ENCODE peak calls at places on chromosomes 2 and 18, in six cellular contexts. C is prostate gland, O is ovary, W is HL-60, R is Peyer's patch, D is thyroid gland. G is an unnamed sample.

GRCh38 chr2:127857494-127857818 is 499 bp downstream of the POLR2D start:
- DNase-seq in C (no peak), O (no peak), R (no peak), D (no peak), W (peak), G (no peak)

GRCh38 chr18:37391698-37392548 is 173.7 kb downstream of the CELF4 start:
- DNase-seq in D (no peak), R (no peak), W (no peak), C (no peak), O (no peak), G (no peak)

GRCh38 chr2:168348076-168348475 is 100.7 kb upstream of the STK39 start:
- DNase-seq in W (peak), C (no peak), O (no peak), D (peak), R (no peak), G (no peak)

GRCh38 chr2:133504566-133505505 is 63.4 kb downstream of the NCKAP5 start:
- DNase-seq in R (no peak), C (peak), W (no peak), O (peak), D (peak), G (no peak)

GRCh38 chr2:170052151-170052550 is 125.8 kb upstream of the MYO3B start:
- DNase-seq in R (no peak), O (no peak), D (no peak), W (no peak), C (no peak), G (no peak)

GRCh38 chr2:178190938-178191910 is 3.1 kb upstream of the OSBPL6 start:
- DNase-seq in C (no peak), W (no peak), D (no peak), R (no peak), O (no peak), G (no peak)

GRCh38 chr18:42287047-42287446 is 332.0 kb downstream of the PIK3C3 start:
- DNase-seq in D (no peak), R (no peak), C (no peak), W (no peak), O (no peak), G (no peak)

GRCh38 chr2:36360063-36360462 is 4.5 kb downstream of the CRIM1 start:
- DNase-seq in W (no peak), R (no peak), D (no peak), C (no peak), O (no peak), G (no peak)

GRCh38 chr2:18119883-18120282 is 241.4 kb downstream of the KCNS3 start:
- DNase-seq in R (no peak), O (no peak), D (no peak), W (no peak), C (no peak), G (peak)

GRCh38 chr2:241029599-241030332 is 31.3 kb downstream of the SNED1 start:
- DNase-seq in W (no peak), R (no peak), O (no peak), D (no peak), C (no peak), G (no peak)

DNA sequence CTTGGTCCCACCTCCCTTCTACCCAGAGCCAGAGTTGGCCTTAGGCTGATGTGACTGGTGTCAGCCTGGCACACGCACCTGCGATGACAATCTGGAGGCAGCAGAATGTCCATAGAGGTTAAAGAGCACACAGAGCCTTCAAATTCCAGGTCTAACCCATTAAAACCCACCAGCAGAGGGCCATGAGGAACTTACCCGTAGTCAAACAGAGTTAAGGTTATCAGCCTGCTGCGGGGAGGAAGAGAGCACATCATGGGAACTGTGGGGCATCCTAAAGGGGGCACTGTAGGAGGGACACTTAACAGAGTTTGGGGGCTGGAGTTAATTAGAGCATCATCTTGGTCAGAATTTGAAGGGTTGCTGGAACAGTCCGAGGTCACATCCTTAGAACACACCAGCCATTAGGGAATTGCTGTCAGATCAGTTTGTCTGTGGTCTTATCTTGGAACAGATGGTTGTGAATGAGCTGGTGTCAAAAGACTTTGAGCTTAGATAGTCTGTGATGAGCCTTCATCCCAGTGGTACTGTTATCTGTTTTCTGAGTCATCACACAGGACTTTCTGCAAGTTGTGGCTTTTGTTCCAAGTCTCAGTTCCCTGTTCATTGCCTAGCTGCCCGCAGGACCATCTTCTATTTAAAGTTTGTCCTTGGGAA is 248.6 kb downstream of the LOXHD1 start:
- DNase-seq in R (no peak), O (no peak), W (peak), D (no peak), C (no peak), G (no peak)
- TF ChIP-seq CTCF in R (no peak), O (no peak), W (peak), D (no peak), C (no peak), G (no peak)

GRCh38 chr2:136125226-136125625 is 7.3 kb upstream of the CXCR4 start:
- DNase-seq in D (no peak), O (no peak), R (no peak), W (no peak), C (no peak), G (no peak)
- H3K27ac ChIP-seq in D (no peak), O (no peak), R (no peak), W (peak), C (no peak), G (no peak)

DNA sequence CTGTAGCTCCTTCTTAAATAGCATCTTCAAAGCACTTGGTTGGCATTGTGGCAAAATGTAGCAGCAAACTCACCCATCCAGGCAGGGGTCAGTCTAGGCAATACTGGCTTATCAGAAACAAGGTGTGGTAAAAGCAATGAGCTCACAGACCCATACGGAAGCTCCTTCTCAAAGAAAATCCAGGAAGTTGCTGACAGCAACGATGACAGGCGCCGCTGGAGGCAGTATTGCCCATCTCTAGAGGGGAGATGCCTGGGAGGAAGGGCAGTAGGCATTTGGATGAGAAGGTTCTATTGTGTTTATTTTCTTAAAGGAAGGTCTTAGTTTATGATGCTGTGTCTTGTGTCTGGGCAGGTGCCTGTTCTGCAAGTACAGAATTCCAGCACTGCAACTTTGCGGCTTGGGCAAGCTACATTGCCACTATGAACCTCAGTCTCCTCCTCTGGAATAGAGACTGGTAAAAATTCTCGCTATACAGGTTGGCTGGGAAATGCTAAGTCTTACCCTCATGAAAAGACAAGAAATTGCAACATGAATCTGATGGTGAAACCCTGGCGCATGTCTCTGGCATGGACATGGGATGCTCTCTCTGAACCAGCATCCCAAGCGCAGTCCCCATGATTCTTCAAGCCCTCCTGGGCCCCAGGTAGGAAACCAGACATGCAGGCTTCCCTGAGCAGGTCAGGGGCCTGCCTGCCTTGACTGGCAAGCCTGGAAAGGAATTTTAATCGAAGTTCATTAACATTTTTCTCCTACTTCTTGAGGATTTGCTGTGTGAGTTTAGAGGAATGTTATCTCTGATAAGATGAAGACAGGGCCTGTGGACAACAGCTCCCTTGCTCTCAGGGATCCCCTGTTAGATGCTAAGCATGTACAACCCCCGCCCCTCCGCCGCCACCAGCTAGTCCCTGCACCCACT is 156.0 kb downstream of the TFCP2L1 start:
- DNase-seq in C (peak), W (peak), R (peak), O (no peak), D (peak), G (no peak)
- TF ChIP-seq CTCF in C (peak), W (peak), R (peak), O (no peak), D (peak), G (peak)

DNA sequence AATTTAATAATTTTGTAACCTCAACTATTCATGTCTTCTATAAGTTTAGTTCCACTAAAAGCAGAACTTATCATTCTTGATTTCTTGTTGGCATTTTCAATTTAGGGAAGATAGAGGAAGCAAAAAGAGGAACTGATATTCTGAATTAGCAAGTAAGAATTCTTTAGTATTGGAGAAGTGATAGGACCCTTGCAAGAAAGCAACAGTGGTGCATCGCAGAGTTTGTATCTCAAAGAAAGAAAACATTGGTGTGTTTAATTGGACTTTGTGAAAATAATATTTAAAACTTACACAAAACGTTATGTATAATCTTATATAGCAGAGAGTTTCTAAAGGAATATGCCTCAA is 36.5 kb upstream of the TNFRSF11A start:
- DNase-seq in W (peak), C (no peak), D (no peak), R (no peak), O (no peak), G (no peak)
- H3K27ac ChIP-seq in W (no peak), C (no peak), D (no peak), R (no peak), O (no peak), G (no peak)

GRCh38 chr2:10223932-10224720 is 78.6 kb upstream of the HPCAL1 start:
- DNase-seq in W (no peak), R (peak), C (no peak), D (no peak), O (no peak), G (no peak)
- TF ChIP-seq CTCF in W (no peak), R (no peak), C (no peak), D (no peak), O (no peak), G (no peak)